ENCODE peak calls at places on chromosomes 13 and 19, in four cellular contexts. One of them, this sample, is unnamed.

GRCh38 chr13:28607187-28607955 is 51.6 kb upstream of the POMP start:
- DNase-seq in tibial nerve: no peak
- DNase-seq in left lung: no peak
- DNase-seq in heart right ventricle: no peak
- DNase-seq in this sample: no peak

GRCh38 chr19:29683009-29683408 is 17.7 kb downstream of the PLEKHF1 start:
- DNase-seq in heart right ventricle: no peak
- DNase-seq in left lung: no peak
- DNase-seq in tibial nerve: no peak
- DNase-seq in this sample: no peak

GRCh38 chr13:99228737-99229691 is 28.4 kb downstream of the UBAC2 start:
- DNase-seq in tibial nerve: no peak
- DNase-seq in left lung: no peak
- DNase-seq in heart right ventricle: no peak
- DNase-seq in this sample: no peak

GRCh38 chr13:85582890-85583289 is 216.3 kb downstream of the SLITRK6 start:
- DNase-seq in heart right ventricle: no peak
- DNase-seq in left lung: no peak
- DNase-seq in tibial nerve: no peak
- DNase-seq in this sample: no peak

GRCh38 chr19:20503536-20503935 is 62.0 kb downstream of the ZNF737 start:
- DNase-seq in heart right ventricle: no peak
- DNase-seq in tibial nerve: no peak
- DNase-seq in left lung: no peak
- DNase-seq in this sample: no peak

GRCh38 chr13:88085036-88085435 is 413.9 kb downstream of the SLITRK5 start:
- DNase-seq in tibial nerve: no peak
- DNase-seq in heart right ventricle: no peak
- DNase-seq in left lung: no peak
- DNase-seq in this sample: no peak

GRCh38 chr19:48959341-48960239 is 4.9 kb downstream of the BAX start:
- DNase-seq in tibial nerve: no peak
- DNase-seq in left lung: peak; percentile 80
- DNase-seq in heart right ventricle: no peak
- DNase-seq in this sample: no peak

GRCh38 chr13:73198888-73199497 is 140.2 kb downstream of the KLF5 start:
- DNase-seq in tibial nerve: no peak
- DNase-seq in heart right ventricle: no peak
- DNase-seq in left lung: no peak
- DNase-seq in this sample: no peak

GRCh38 chr19:46766569-46767317 is 20.5 kb upstream of the STRN4 start:
- DNase-seq in tibial nerve: no peak
- DNase-seq in left lung: peak; percentile 82
- DNase-seq in heart right ventricle: no peak
- DNase-seq in this sample: no peak

GRCh38 chr19:4064551-4065260 is 2.0 kb downstream of the ZBTB7A start:
- DNase-seq in left lung: peak; percentile 90
- DNase-seq in heart right ventricle: peak; percentile 63
- DNase-seq in tibial nerve: no peak
- DNase-seq in this sample: no peak

GRCh38 chr19:632228-633067 is 889 bp downstream of the POLRMT start:
- DNase-seq in heart right ventricle: no peak
- DNase-seq in tibial nerve: no peak
- DNase-seq in left lung: no peak
- DNase-seq in this sample: no peak

GRCh38 chr19:16289594-16289993 is 35.0 kb upstream of the KLF2 start:
- DNase-seq in left lung: no peak
- DNase-seq in tibial nerve: no peak
- DNase-seq in heart right ventricle: no peak
- DNase-seq in this sample: no peak

GRCh38 chr13:90717451-90717936 is 630.0 kb upstream of the MIR17HG start:
- DNase-seq in left lung: no peak
- DNase-seq in tibial nerve: no peak
- DNase-seq in heart right ventricle: no peak
- DNase-seq in this sample: no peak

GRCh38 chr13:96492758-96493157 is 402.9 kb downstream of the HS6ST3 start:
- DNase-seq in tibial nerve: no peak
- DNase-seq in heart right ventricle: no peak
- DNase-seq in left lung: no peak
- DNase-seq in this sample: no peak

GRCh38 chr13:38826182-38826813 is 139.4 kb downstream of the FREM2 start:
- DNase-seq in tibial nerve: no peak
- DNase-seq in left lung: no peak
- DNase-seq in heart right ventricle: no peak
- DNase-seq in this sample: no peak

GRCh38 chr19:19426216-19426615 is 20.7 kb downstream of the GATAD2A start:
- DNase-seq in heart right ventricle: no peak
- DNase-seq in tibial nerve: no peak
- DNase-seq in left lung: no peak
- DNase-seq in this sample: no peak

GRCh38 chr13:51614350-51614786 is 30.1 kb downstream of the WDFY2 start:
- DNase-seq in heart right ventricle: no peak
- DNase-seq in left lung: no peak
- DNase-seq in tibial nerve: no peak
- DNase-seq in this sample: peak; percentile 14

GRCh38 chr13:25692156-25692555 is 320.4 kb downstream of the ATP8A2 start:
- DNase-seq in heart right ventricle: no peak
- DNase-seq in tibial nerve: no peak
- DNase-seq in left lung: no peak
- DNase-seq in this sample: no peak

GRCh38 chr13:41742917-41743552 is 217.9 kb downstream of the VWA8 start:
- DNase-seq in heart right ventricle: no peak
- DNase-seq in left lung: no peak
- DNase-seq in tibial nerve: no peak
- DNase-seq in this sample: no peak

GRCh38 chr13:40813662-40814454 is 24.4 kb downstream of the SLC25A15 start:
- DNase-seq in left lung: no peak
- DNase-seq in tibial nerve: no peak
- DNase-seq in heart right ventricle: no peak
- DNase-seq in this sample: no peak

GRCh38 chr13:98909016-98909415 is 68.8 kb downstream of the DOCK9 start:
- DNase-seq in heart right ventricle: no peak
- DNase-seq in left lung: no peak
- DNase-seq in tibial nerve: no peak
- DNase-seq in this sample: no peak

GRCh38 chr13:26459276-26460131 is 98.0 kb upstream of the WASF3 start:
- DNase-seq in heart right ventricle: peak; percentile 67
- DNase-seq in left lung: no peak
- DNase-seq in tibial nerve: no peak
- DNase-seq in this sample: no peak

GRCh38 chr19:6744381-6745288 is 5.2 kb downstream of the TRIP10 start:
- DNase-seq in tibial nerve: peak; percentile 79
- DNase-seq in heart right ventricle: peak; percentile 94
- DNase-seq in left lung: peak; percentile 93
- DNase-seq in this sample: no peak

GRCh38 chr19:33125929-33126388 is 6.0 kb upstream of the WDR88 start:
- DNase-seq in left lung: peak; percentile 71
- DNase-seq in tibial nerve: no peak
- DNase-seq in heart right ventricle: no peak
- DNase-seq in this sample: peak; percentile 19

GRCh38 chr13:76210262-76210661 is 574.1 kb downstream of the LMO7 start:
- DNase-seq in tibial nerve: no peak
- DNase-seq in left lung: no peak
- DNase-seq in heart right ventricle: peak; percentile 31
- DNase-seq in this sample: no peak

GRCh38 chr13:26220575-26220974 is 1.5 kb downstream of the RNF6 start:
- DNase-seq in tibial nerve: no peak
- DNase-seq in heart right ventricle: no peak
- DNase-seq in left lung: no peak
- DNase-seq in this sample: no peak

GRCh38 chr19:29841559-29842367 is 30.0 kb downstream of the CCNE1 start:
- DNase-seq in heart right ventricle: no peak
- DNase-seq in tibial nerve: no peak
- DNase-seq in left lung: no peak
- DNase-seq in this sample: no peak

GRCh38 chr19:53161123-53161522 is 2.3 kb upstream of the ZNF347 start:
- DNase-seq in heart right ventricle: no peak
- DNase-seq in left lung: no peak
- DNase-seq in tibial nerve: no peak
- DNase-seq in this sample: no peak
- H3K9me3 ChIP-seq in heart right ventricle: peaks cover 26% of the 10 kb centered on the region
- H3K9me3 ChIP-seq in left lung: peaks cover 63% of the 10 kb centered on the region
- H3K9me3 ChIP-seq in tibial nerve: no peaks in the 10 kb centered on the region
- H3K9me3 ChIP-seq in this sample: peaks cover 6% of the 10 kb centered on the region

GRCh38 chr13:19058566-19058965 is 123.1 kb downstream of the TUBA3C start:
- DNase-seq in left lung: peak; percentile 64
- DNase-seq in heart right ventricle: no peak
- DNase-seq in tibial nerve: no peak
- DNase-seq in this sample: no peak
- H3K9me3 ChIP-seq in left lung: peaks cover 32% of the 10 kb centered on the region
- H3K9me3 ChIP-seq in heart right ventricle: no peaks in the 10 kb centered on the region
- H3K9me3 ChIP-seq in tibial nerve: no peaks in the 10 kb centered on the region
- H3K9me3 ChIP-seq in this sample: no peaks in the 10 kb centered on the region

DNA sequence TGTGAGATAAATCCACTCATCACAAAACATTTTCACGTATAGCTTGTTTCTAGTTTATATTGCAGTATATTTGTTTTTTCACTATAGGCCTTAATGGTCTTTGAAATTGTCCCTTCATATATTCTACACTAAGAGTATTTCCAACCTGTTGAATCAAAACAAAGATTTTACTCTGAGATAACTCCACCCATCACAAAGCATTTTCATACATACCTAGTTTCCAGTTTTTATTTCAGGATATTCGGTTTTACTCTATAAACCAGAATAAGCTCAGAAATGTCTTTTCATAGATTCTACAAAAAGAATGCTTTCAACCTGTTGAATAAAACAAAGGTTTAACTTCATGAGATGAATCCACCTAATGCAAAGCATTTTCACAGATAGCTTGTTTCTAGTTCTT is 1528.7 kb downstream of the UQCRFS1 start:
- DNase-seq in left lung: no peak
- DNase-seq in tibial nerve: no peak
- DNase-seq in heart right ventricle: no peak
- DNase-seq in this sample: no peak
- H3K9me3 ChIP-seq in left lung: peaks cover 71% of the 10 kb centered on the region
- H3K9me3 ChIP-seq in tibial nerve: no peaks in the 10 kb centered on the region
- H3K9me3 ChIP-seq in heart right ventricle: no peaks in the 10 kb centered on the region
- H3K9me3 ChIP-seq in this sample: no peaks in the 10 kb centered on the region

DNA sequence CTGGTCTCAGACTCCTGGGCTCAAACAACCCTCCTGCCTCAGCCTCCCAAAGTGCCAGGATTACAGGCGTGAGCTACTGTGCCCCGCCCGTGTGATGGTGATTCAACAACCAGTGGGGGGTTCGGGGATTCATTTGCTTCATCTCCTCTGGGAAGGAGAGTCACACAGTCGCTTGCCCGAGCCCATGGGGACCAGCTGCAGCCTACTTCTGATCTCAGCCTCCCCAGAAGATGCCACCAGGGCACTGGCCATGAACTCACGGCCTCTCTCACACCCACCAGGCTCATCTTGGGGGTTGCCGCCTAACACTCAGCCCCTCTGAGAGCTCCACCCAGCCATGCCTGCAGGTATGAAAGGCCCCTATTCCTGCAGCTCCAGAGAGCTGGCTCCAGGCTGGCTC is 6.8 kb downstream of the TOMM40 start:
- DNase-seq in tibial nerve: no peak
- DNase-seq in left lung: no peak
- DNase-seq in heart right ventricle: no peak
- DNase-seq in this sample: no peak
- H3K9me3 ChIP-seq in tibial nerve: no peaks in the 10 kb centered on the region
- H3K9me3 ChIP-seq in left lung: no peaks in the 10 kb centered on the region
- H3K9me3 ChIP-seq in heart right ventricle: no peaks in the 10 kb centered on the region
- H3K9me3 ChIP-seq in this sample: no peaks in the 10 kb centered on the region

GRCh38 chr19:43841990-43842389 is 14.9 kb downstream of the ZNF283 start:
- DNase-seq in heart right ventricle: no peak
- DNase-seq in tibial nerve: no peak
- DNase-seq in left lung: no peak
- DNase-seq in this sample: no peak
- H3K9me3 ChIP-seq in heart right ventricle: peaks cover 91% of the 10 kb centered on the region
- H3K9me3 ChIP-seq in tibial nerve: peaks cover 3% of the 10 kb centered on the region
- H3K9me3 ChIP-seq in left lung: peaks cover 100% of the 10 kb centered on the region
- H3K9me3 ChIP-seq in this sample: peaks cover 31% of the 10 kb centered on the region